ENCODE peak calls at places on chromosome 16, in ten cellular contexts. G is Peyer's patch, R is lower leg skin, L is A549, B is tibial nerve, N is IMR-90, P is right lobe of liver, X is body of pancreas, K is stomach, A is spleen. C is an unnamed sample.

GRCh38 chr16:51851111-51851510 is 695.8 kb downstream of the TOX3 start:
- DNase-seq in G (no peak), R (no peak), L (no peak), B (no peak), N (no peak), P (no peak), X (no peak), K (no peak), A (no peak), C (no peak)

GRCh38 chr16:5604770-5605169 is 507.2 kb upstream of the EEF2KMT start:
- DNase-seq in G (no peak), R (no peak), L (peak; percentile 53), B (no peak), N (no peak), P (no peak), X (no peak), K (no peak), A (no peak), C (no peak)

GRCh38 chr16:72666267-72666666 is 381.7 kb downstream of the ZFHX3 start:
- DNase-seq in G (no peak), R (no peak), L (no peak), B (no peak), N (peak; percentile 12), P (no peak), X (no peak), K (no peak), A (no peak), C (no peak)

GRCh38 chr16:4373909-4374742 is 2.5 kb downstream of the VASN start:
- DNase-seq in G (peak; percentile 25), R (peak; percentile 97), L (peak; percentile 68), B (peak; percentile 78), N (peak; percentile 98), P (peak; percentile 79), X (peak; percentile 86), K (peak; percentile 83), A (peak; percentile 72), C (peak; percentile 82)

GRCh38 chr16:24102120-24102740 is 153.9 kb upstream of the CACNG3 start:
- DNase-seq in G (no peak), R (no peak), L (no peak), B (no peak), N (no peak), P (no peak), X (no peak), K (no peak), A (no peak), C (no peak)

GRCh38 chr16:71526111-71526998 is at the start of gene CHST4:
- DNase-seq in G (no peak), R (no peak), L (peak; percentile 24), B (no peak), N (peak; percentile 57), P (no peak), X (peak; percentile 16), K (no peak), A (no peak), C (peak; percentile 61)

GRCh38 chr16:58339452-58339938 is 44.7 kb upstream of the PRSS54 start:
- DNase-seq in G (no peak), R (no peak), L (peak; percentile 58), B (no peak), N (no peak), P (no peak), X (no peak), K (no peak), A (no peak), C (peak; percentile 39)

GRCh38 chr16:85602831-85603755 is 10.0 kb upstream of the GSE1 start:
- DNase-seq in G (no peak), R (no peak), L (no peak), B (no peak), N (no peak), P (no peak), X (peak; percentile 89), K (peak; percentile 80), A (no peak), C (no peak)

GRCh38 chr16:12612598-12613101 is 191.0 kb downstream of the CPPED1 start:
- DNase-seq in G (no peak), R (no peak), L (peak; percentile 91), B (no peak), N (no peak), P (no peak), X (no peak), K (no peak), A (no peak), C (no peak)
- TF ChIP-seq POLR2A in G (no peak), R (no peak), L (no peak), B (no peak), N (no peak), P (peak; percentile 36), X (no peak), K (no peak), A (no peak), C (no peak)

GRCh38 chr16:10944249-10945064 is at the start of gene CLEC16A:
- DNase-seq in G (peak; percentile 94), R (peak; percentile 99), L (peak; percentile 97), B (peak; percentile 91), N (peak; percentile 96), P (peak; percentile 99), X (peak; percentile 97), K (peak; percentile 98), A (peak; percentile 100), C (peak; percentile 92)
- TF ChIP-seq POLR2A in G (peak; percentile 88), R (no peak), L (peak; percentile 82), B (peak; percentile 80), N (peak; percentile 75), P (peak; percentile 84), X (peak; percentile 83), K (peak; percentile 35), A (peak; percentile 62), C (peak; percentile 95)

GRCh38 chr16:1691276-1691675 is 13.2 kb downstream of the JPT2 start:
- DNase-seq in G (no peak), R (no peak), L (peak; percentile 52), B (no peak), N (peak; percentile 59), P (no peak), X (no peak), K (no peak), A (no peak), C (no peak)

GRCh38 chr16:1690810-1691209 is 12.7 kb downstream of the JPT2 start:
- DNase-seq in G (no peak), R (no peak), L (no peak), B (no peak), N (no peak), P (no peak), X (no peak), K (no peak), A (no peak), C (no peak)

GRCh38 chr16:1687427-1688316 is 9.6 kb downstream of the JPT2 start:
- DNase-seq in G (no peak), R (no peak), L (peak; percentile 33), B (no peak), N (no peak), P (no peak), X (no peak), K (no peak), A (peak; percentile 16), C (no peak)

GRCh38 chr16:1689853-1690252 is 11.8 kb downstream of the JPT2 start:
- DNase-seq in G (no peak), R (no peak), L (no peak), B (no peak), N (no peak), P (no peak), X (peak; percentile 32), K (no peak), A (peak; percentile 43), C (no peak)

DNA sequence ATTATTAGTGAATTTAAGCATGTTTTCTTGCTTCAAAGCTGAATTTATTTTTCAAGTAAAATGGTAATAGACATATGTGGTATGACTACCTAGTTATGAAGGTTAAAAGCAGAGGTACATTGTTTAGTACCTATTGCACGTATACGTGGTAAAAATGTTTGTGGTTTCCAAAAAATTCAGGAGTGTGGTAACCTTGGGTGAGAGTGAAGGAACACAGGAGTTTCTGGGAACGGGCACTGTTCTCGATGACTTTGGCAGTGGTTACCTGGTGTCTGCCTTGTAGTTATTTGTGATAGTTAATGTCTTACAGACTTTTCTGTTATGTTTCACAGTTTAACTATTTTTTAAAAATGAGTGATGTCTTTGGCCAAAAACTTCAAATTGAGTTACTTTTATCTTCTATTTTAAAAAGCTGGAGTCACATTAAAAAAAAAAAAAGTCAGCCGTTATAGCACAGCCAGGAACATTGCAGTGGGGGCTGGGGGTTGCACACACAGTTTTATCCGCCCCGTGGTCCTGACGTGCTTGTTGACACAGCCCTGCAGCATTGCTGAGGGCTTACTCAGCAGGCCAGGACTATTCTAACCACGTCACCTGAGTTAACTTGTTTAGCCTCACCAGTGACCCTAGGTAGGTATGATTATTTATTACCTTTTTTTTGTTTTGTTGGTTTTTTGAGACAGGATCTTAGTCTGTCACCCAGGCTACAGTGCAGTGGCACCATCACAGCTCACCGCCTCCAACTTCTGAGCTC is 10.9 kb downstream of the JPT2 start:
- DNase-seq in G (no peak), R (no peak), L (peak; percentile 93), B (no peak), N (no peak), P (no peak), X (peak; percentile 86), K (peak; percentile 70), A (peak; percentile 23), C (peak; percentile 73)
- TF ChIP-seq POLR2A in G (no peak), R (no peak), L (no peak), B (no peak), N (no peak), P (no peak), X (no peak), K (no peak), A (no peak), C (no peak)

DNA sequence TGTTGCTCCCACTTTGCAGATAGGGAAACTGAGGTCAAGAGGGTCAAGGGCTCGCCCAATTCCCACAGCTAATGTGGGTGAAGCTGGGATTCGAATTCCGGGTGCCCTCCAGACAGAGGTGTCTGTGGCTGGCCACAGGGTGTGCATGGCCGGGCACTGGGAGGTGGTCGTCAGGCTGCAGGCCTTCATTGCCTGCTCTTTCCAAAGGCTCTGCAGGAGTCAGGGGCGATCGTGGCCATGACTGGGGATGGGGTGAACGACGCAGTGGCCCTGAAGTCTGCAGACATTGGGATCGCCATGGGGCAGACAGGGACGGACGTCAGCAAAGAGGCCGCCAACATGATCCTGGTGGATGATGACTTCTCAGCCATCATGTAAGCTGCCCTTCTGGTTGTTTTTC is 49.8 kb downstream of the MEAK7 start:
- DNase-seq in G (no peak), R (peak; percentile 70), L (no peak), B (no peak), N (no peak), P (peak; percentile 23), X (no peak), K (no peak), A (peak; percentile 62), C (no peak)
- TF ChIP-seq POLR2A in G (no peak), R (no peak), L (no peak), B (no peak), N (no peak), P (no peak), X (no peak), K (no peak), A (no peak), C (no peak)

DNA sequence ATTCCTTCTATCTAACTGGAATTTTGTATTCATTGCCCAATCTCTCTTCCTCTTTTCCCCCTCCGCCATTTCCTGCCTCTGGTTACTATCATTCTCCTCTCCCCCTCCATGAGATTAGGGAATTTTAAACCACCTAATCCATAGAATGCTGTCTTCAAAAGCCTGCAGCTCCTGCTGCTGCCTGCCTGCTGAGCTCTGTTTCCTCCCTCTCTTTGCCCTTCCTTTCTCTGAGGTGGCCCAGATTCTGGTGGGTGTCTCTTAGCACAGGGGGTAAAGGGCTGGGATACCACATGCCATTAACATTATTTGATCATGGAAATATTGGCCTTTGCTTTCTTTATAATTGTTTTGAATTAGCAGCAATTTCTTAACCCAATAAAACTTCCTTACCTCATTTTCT is 241.6 kb downstream of the CNTNAP4 start:
- DNase-seq in G (no peak), R (no peak), L (no peak), B (no peak), N (no peak), P (no peak), X (no peak), K (no peak), A (no peak), C (no peak)
- TF ChIP-seq POLR2A in G (no peak), R (no peak), L (no peak), B (no peak), N (no peak), P (no peak), X (no peak), K (no peak), A (no peak), C (no peak)